ENCODE peak calls at places on chromosome 16, in five cellular contexts. One of them, this sample, is unnamed.

GRCh38 chr16:47920709-47921108 is 235.1 kb downstream of the ABCC12 start:
- DNase-seq in AG09309: no peak
- DNase-seq in epithelial cell of esophagus: no peak
- DNase-seq in GM12865: no peak
- DNase-seq in uterus: no peak
- DNase-seq in this sample: no peak

GRCh38 chr16:27245276-27246231 is 23.0 kb downstream of the NSMCE1 start:
- DNase-seq in AG09309: no peak
- DNase-seq in epithelial cell of esophagus: peak; percentile 96
- DNase-seq in GM12865: no peak
- DNase-seq in uterus: peak; percentile 81
- DNase-seq in this sample: peak; percentile 98

GRCh38 chr16:70158261-70158939 is 15.2 kb upstream of the CLEC18C start:
- DNase-seq in AG09309: no peak
- DNase-seq in epithelial cell of esophagus: no peak
- DNase-seq in GM12865: no peak
- DNase-seq in uterus: no peak
- DNase-seq in this sample: no peak

GRCh38 chr16:10971560-10971961 is 27.2 kb downstream of the CLEC16A start:
- DNase-seq in AG09309: peak; percentile 92
- DNase-seq in epithelial cell of esophagus: peak; percentile 80
- DNase-seq in GM12865: peak; percentile 80
- DNase-seq in uterus: peak; percentile 52
- DNase-seq in this sample: peak; percentile 90

GRCh38 chr16:52068447-52069074 is 478.4 kb downstream of the TOX3 start:
- DNase-seq in AG09309: no peak
- DNase-seq in epithelial cell of esophagus: peak; percentile 57
- DNase-seq in GM12865: peak; percentile 12
- DNase-seq in uterus: no peak
- DNase-seq in this sample: peak; percentile 2

GRCh38 chr16:72789465-72789864 is 258.5 kb downstream of the ZFHX3 start:
- DNase-seq in AG09309: no peak
- DNase-seq in epithelial cell of esophagus: no peak
- DNase-seq in GM12865: no peak
- DNase-seq in uterus: no peak
- DNase-seq in this sample: no peak

GRCh38 chr16:50635505-50636392 is 45.4 kb downstream of the SNX20 start:
- DNase-seq in AG09309: no peak
- DNase-seq in epithelial cell of esophagus: no peak
- DNase-seq in GM12865: peak; percentile 28
- DNase-seq in uterus: no peak
- DNase-seq in this sample: no peak

GRCh38 chr16:68434654-68435210 is 13.6 kb downstream of the SMPD3 start:
- DNase-seq in AG09309: no peak
- DNase-seq in epithelial cell of esophagus: peak; percentile 55
- DNase-seq in GM12865: no peak
- DNase-seq in uterus: no peak
- DNase-seq in this sample: no peak

GRCh38 chr16:48099455-48099854 is 56.3 kb downstream of the ABCC12 start:
- DNase-seq in AG09309: no peak
- DNase-seq in epithelial cell of esophagus: no peak
- DNase-seq in GM12865: no peak
- DNase-seq in uterus: no peak
- DNase-seq in this sample: peak; percentile 45

GRCh38 chr16:50606431-50607050 is 58.3 kb downstream of the NKD1 start:
- DNase-seq in AG09309: no peak
- DNase-seq in epithelial cell of esophagus: no peak
- DNase-seq in GM12865: no peak
- DNase-seq in uterus: no peak
- DNase-seq in this sample: no peak

GRCh38 chr16:72566174-72566573 is 394.2 kb upstream of the PMFBP1 start:
- DNase-seq in AG09309: no peak
- DNase-seq in epithelial cell of esophagus: no peak
- DNase-seq in GM12865: no peak
- DNase-seq in uterus: no peak
- DNase-seq in this sample: no peak

GRCh38 chr16:25198021-25198420 is 18.7 kb upstream of the AQP8 start:
- DNase-seq in AG09309: no peak
- DNase-seq in epithelial cell of esophagus: peak; percentile 44
- DNase-seq in GM12865: no peak
- DNase-seq in uterus: no peak
- DNase-seq in this sample: peak; percentile 32

GRCh38 chr16:88747588-88748301 is 37.3 kb downstream of the PIEZO1 start:
- DNase-seq in AG09309: no peak
- DNase-seq in epithelial cell of esophagus: peak; percentile 69
- DNase-seq in GM12865: peak; percentile 75
- DNase-seq in uterus: no peak
- DNase-seq in this sample: no peak

GRCh38 chr16:53809088-53809951 is 105.4 kb downstream of the FTO start:
- DNase-seq in AG09309: peak; percentile 92
- DNase-seq in epithelial cell of esophagus: peak; percentile 73
- DNase-seq in GM12865: no peak
- DNase-seq in uterus: no peak
- DNase-seq in this sample: peak; percentile 80

GRCh38 chr16:82748026-82748425 is 121.3 kb downstream of the CDH13 start:
- DNase-seq in AG09309: peak; percentile 42
- DNase-seq in epithelial cell of esophagus: no peak
- DNase-seq in GM12865: no peak
- DNase-seq in uterus: no peak
- DNase-seq in this sample: peak; percentile 74

GRCh38 chr16:67632415-67633172 is 12.3 kb upstream of the CARMIL2 start:
- DNase-seq in AG09309: no peak
- DNase-seq in epithelial cell of esophagus: peak; percentile 34
- DNase-seq in GM12865: no peak
- DNase-seq in uterus: no peak
- DNase-seq in this sample: peak; percentile 69

DNA sequence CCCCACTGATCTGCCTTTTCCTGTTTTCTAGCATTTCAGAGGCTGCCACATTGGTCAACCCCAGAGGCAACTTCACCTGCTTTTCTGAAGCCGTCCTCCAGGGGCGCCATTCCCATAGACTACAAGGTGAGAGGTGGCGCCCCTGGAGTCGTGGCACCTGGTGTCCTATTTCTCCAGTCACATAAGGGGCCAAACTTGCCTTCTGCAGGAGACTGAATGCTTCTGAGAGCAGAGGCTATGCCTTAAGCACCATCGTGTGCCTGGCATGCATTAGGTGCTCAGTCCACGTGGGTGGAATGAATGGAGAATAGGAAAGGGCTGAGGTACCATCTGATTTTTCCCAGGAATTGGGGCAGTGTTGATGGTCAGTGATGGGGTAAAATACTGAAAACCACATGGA is 164.8 kb downstream of the HAPSTR1 start:
- DNase-seq in AG09309: no peak
- DNase-seq in epithelial cell of esophagus: no peak
- DNase-seq in GM12865: peak; percentile 63
- DNase-seq in uterus: no peak
- DNase-seq in this sample: peak; percentile 1
- TF ChIP-seq CTCF in AG09309: peak; percentile 57
- TF ChIP-seq CTCF in epithelial cell of esophagus: no peak
- TF ChIP-seq CTCF in GM12865: peak; percentile 73
- TF ChIP-seq CTCF in uterus: no peak
- TF ChIP-seq CTCF in this sample: peak; percentile 42

DNA sequence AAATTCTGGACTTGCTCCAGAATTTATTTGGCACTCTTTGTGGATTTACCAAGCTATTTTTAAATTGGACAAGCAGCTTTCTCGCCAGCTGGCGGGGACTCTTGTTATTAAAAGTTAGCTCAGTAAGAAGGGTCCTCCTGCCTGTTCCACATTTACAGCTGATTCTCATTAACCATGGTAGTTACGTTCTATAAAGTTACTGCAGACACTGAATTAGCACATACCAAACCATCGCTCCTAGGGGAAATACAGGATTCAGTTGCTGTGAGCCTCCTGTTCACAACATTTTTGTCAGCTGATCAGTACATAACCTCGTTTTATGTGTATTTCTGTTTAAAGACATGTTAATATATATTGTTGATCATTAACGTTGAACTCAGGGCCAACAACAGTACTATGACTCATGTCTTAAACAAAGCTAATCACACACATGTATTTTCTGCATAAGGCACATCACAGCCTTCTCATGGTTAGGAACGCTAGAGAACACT is 4.2 kb downstream of the LDAF1 start:
- DNase-seq in AG09309: no peak
- DNase-seq in epithelial cell of esophagus: no peak
- DNase-seq in GM12865: no peak
- DNase-seq in uterus: peak; percentile 36
- DNase-seq in this sample: peak; percentile 49
- H3K4me3 ChIP-seq in AG09309: no peak overlapping the region
- H3K4me3 ChIP-seq in epithelial cell of esophagus: no peak overlapping the region
- H3K4me3 ChIP-seq in GM12865: no peak overlapping the region
- H3K4me3 ChIP-seq in uterus: no peak overlapping the region
- H3K4me3 ChIP-seq in this sample: no peak overlapping the region

DNA sequence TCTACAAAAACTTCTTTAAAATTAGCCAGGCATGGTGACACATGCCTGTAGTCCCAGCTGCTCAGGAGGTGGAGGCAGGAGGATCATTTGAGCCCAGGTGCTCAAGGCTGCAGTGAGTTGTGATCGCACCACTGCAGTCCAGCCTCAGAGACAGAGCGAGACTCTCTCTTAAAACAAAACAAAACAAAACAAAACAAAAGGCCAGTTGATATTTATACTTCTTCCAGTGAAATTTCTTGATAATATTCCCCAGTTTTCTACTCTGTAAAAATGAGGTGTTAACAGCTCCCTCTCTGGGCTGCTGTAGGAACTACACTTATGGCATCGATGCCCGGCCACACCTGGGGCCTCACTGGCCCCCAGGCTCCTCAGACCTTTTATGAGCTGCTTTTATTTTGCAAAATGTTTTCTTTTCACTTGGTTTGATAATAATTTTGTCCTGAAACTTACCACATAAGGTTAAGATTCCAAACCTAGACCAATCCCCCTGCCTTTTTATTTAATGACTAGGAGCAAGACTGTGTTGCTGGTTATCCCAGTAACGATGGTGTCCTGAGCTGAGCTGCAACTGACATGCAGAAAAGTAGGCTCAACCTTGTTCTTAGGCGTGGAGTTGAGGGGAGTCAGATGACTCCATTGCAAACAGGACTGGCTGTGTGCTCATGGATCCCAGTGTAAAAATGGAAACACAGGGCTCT is 17.6 kb downstream of the MAPK8IP3 start:
- DNase-seq in AG09309: no peak
- DNase-seq in epithelial cell of esophagus: peak; percentile 52
- DNase-seq in GM12865: peak; percentile 36
- DNase-seq in uterus: no peak
- DNase-seq in this sample: peak; percentile 45
- TF ChIP-seq CTCF in AG09309: peak; percentile 71
- TF ChIP-seq CTCF in epithelial cell of esophagus: peak; percentile 82
- TF ChIP-seq CTCF in GM12865: peak; percentile 68
- TF ChIP-seq CTCF in uterus: peak; percentile 40
- TF ChIP-seq CTCF in this sample: peak; percentile 76

GRCh38 chr16:15461376-15461775 is 27.0 kb downstream of the BMERB1 start:
- DNase-seq in AG09309: no peak
- DNase-seq in epithelial cell of esophagus: no peak
- DNase-seq in GM12865: no peak
- DNase-seq in uterus: no peak
- DNase-seq in this sample: no peak

GRCh38 chr16:15466886-15467781 is 32.7 kb downstream of the BMERB1 start:
- DNase-seq in AG09309: no peak
- DNase-seq in epithelial cell of esophagus: peak; percentile 46
- DNase-seq in GM12865: no peak
- DNase-seq in uterus: no peak
- DNase-seq in this sample: peak; percentile 37

GRCh38 chr16:15460601-15461000 is 26.2 kb downstream of the BMERB1 start:
- DNase-seq in AG09309: no peak
- DNase-seq in epithelial cell of esophagus: no peak
- DNase-seq in GM12865: no peak
- DNase-seq in uterus: no peak
- DNase-seq in this sample: no peak

GRCh38 chr16:15464401-15465186 is 30.2 kb downstream of the BMERB1 start:
- DNase-seq in AG09309: no peak
- DNase-seq in epithelial cell of esophagus: peak; percentile 7
- DNase-seq in GM12865: no peak
- DNase-seq in uterus: no peak
- DNase-seq in this sample: no peak

DNA sequence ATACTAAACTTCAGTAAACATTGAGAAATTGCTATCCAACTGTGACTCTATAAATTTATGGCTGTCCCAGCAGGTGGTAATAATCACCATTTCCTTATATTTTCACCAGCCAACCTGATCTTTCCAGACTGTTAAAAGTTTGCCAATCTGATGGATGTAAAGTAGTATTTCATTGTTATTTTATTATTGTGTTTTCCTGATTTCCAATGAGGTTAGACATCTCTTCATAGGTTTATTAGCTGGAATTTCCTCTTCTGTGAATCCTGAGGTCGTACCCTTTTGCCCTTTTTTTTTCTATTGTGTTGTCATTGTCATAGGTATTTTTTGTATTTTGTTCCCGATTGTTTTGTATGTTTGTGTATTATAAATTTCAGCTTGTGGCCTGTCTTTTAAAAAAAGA is 31.7 kb downstream of the BMERB1 start:
- DNase-seq in AG09309: no peak
- DNase-seq in epithelial cell of esophagus: no peak
- DNase-seq in GM12865: no peak
- DNase-seq in uterus: no peak
- DNase-seq in this sample: no peak
- H3K4me3 ChIP-seq in AG09309: no peak overlapping the region
- H3K4me3 ChIP-seq in epithelial cell of esophagus: no peak overlapping the region
- H3K4me3 ChIP-seq in GM12865: no peak overlapping the region
- H3K4me3 ChIP-seq in uterus: no peak overlapping the region
- H3K4me3 ChIP-seq in this sample: no peak overlapping the region

GRCh38 chr16:23081675-23082119 is 67.6 kb downstream of the USP31 start:
- DNase-seq in AG09309: peak; percentile 83
- DNase-seq in epithelial cell of esophagus: peak; percentile 89
- DNase-seq in GM12865: no peak
- DNase-seq in uterus: no peak
- DNase-seq in this sample: peak; percentile 86
- TF ChIP-seq CTCF in AG09309: peak; percentile 39
- TF ChIP-seq CTCF in epithelial cell of esophagus: peak; percentile 12
- TF ChIP-seq CTCF in GM12865: no peak
- TF ChIP-seq CTCF in uterus: no peak
- TF ChIP-seq CTCF in this sample: peak; percentile 9

GRCh38 chr16:1993731-1994131 is 4.0 kb downstream of the SYNGR3 start:
- DNase-seq in AG09309: no peak
- DNase-seq in epithelial cell of esophagus: peak; percentile 92
- DNase-seq in GM12865: no peak
- DNase-seq in uterus: no peak
- DNase-seq in this sample: peak; percentile 43

GRCh38 chr16:1992475-1993292 is 2.9 kb downstream of the SYNGR3 start:
- DNase-seq in AG09309: no peak
- DNase-seq in epithelial cell of esophagus: no peak
- DNase-seq in GM12865: no peak
- DNase-seq in uterus: no peak
- DNase-seq in this sample: no peak

GRCh38 chr16:1991135-1991551 is 1.4 kb downstream of the SYNGR3 start:
- DNase-seq in AG09309: no peak
- DNase-seq in epithelial cell of esophagus: no peak
- DNase-seq in GM12865: peak; percentile 91
- DNase-seq in uterus: no peak
- DNase-seq in this sample: no peak

GRCh38 chr16:1990336-1991134 is 765 bp downstream of the SYNGR3 start:
- DNase-seq in AG09309: no peak
- DNase-seq in epithelial cell of esophagus: no peak
- DNase-seq in GM12865: peak; percentile 54
- DNase-seq in uterus: no peak
- DNase-seq in this sample: no peak

GRCh38 chr16:1991588-1992474 is 2.1 kb downstream of the SYNGR3 start:
- DNase-seq in AG09309: no peak
- DNase-seq in epithelial cell of esophagus: peak; percentile 93
- DNase-seq in GM12865: peak; percentile 97
- DNase-seq in uterus: peak; percentile 84
- DNase-seq in this sample: peak; percentile 84
- H3K4me3 ChIP-seq in AG09309: no peak overlapping the region
- H3K4me3 ChIP-seq in epithelial cell of esophagus: peak overlapping the region; percentile 11
- H3K4me3 ChIP-seq in GM12865: peak overlapping the region; percentile 76
- H3K4me3 ChIP-seq in uterus: peak overlapping the region; percentile 7
- H3K4me3 ChIP-seq in this sample: no peak overlapping the region

GRCh38 chr16:65294708-65295107 is 172.8 kb upstream of the CDH11 start:
- DNase-seq in AG09309: no peak
- DNase-seq in epithelial cell of esophagus: no peak
- DNase-seq in GM12865: no peak
- DNase-seq in uterus: no peak
- DNase-seq in this sample: no peak
- TF ChIP-seq CTCF in AG09309: no peak
- TF ChIP-seq CTCF in epithelial cell of esophagus: no peak
- TF ChIP-seq CTCF in GM12865: no peak
- TF ChIP-seq CTCF in uterus: no peak
- TF ChIP-seq CTCF in this sample: no peak